ENCODE peak calls at places on chromosomes 7 and 10, in five cellular contexts. V, G, B, P and U are unnamed samples.

GRCh38 chr10:61834519-61834918 is 67.0 kb upstream of the ARID5B start:
- DNase-seq in B (no peak), P (no peak), V (no peak), G (no peak), U (no peak)

GRCh38 chr10:8811201-8811600 is 756.7 kb downstream of the GATA3 start:
- DNase-seq in G (no peak), B (no peak), P (no peak), V (no peak), U (no peak)

GRCh38 chr10:60916025-60916424 is 28.0 kb downstream of the RHOBTB1 start:
- DNase-seq in V (no peak), B (no peak), P (no peak), G (peak), U (no peak)

GRCh38 chr10:110353244-110354119 is 48.8 kb upstream of the SMNDC1 start:
- DNase-seq in P (no peak), B (no peak), G (peak), V (peak), U (peak)

GRCh38 chr10:77877461-77878344 is 48.9 kb downstream of the DLG5 start:
- DNase-seq in V (no peak), P (peak), B (peak), G (peak), U (no peak)

GRCh38 chr10:107806006-107806405 is 641.5 kb upstream of the SORCS1 start:
- DNase-seq in V (no peak), B (no peak), G (no peak), P (no peak), U (no peak)

GRCh38 chr7:113796557-113796956 is 122.3 kb downstream of the PPP1R3A start:
- DNase-seq in B (no peak), P (no peak), G (peak), V (no peak), U (peak)

GRCh38 chr10:33950216-33950615 is 615.7 kb upstream of the NRP1 start:
- DNase-seq in P (no peak), G (no peak), B (peak), V (no peak), U (no peak)

GRCh38 chr10:103336370-103336769 is 14.6 kb downstream of the PCGF6 start:
- DNase-seq in P (no peak), V (no peak), G (no peak), B (no peak), U (no peak)

GRCh38 chr10:112360308-112361270 is 13.3 kb upstream of the ACSL5 start:
- DNase-seq in B (no peak), V (no peak), G (peak), P (no peak), U (no peak)

GRCh38 chr10:71270301-71270777 is 48.7 kb upstream of the SLC29A3 start:
- DNase-seq in B (peak), P (peak), V (peak), G (peak), U (no peak)

GRCh38 chr7:73671317-73671651 is 3.7 kb downstream of the VPS37D start:
- DNase-seq in G (no peak), B (no peak), V (no peak), P (no peak), U (no peak)

GRCh38 chr10:11895598-11895997 is 72.4 kb downstream of the PROSER2 start:
- DNase-seq in G (no peak), V (no peak), B (no peak), P (no peak), U (no peak)

GRCh38 chr7:84490661-84491060 is 296.1 kb upstream of the SEMA3A start:
- DNase-seq in B (no peak), G (peak), P (no peak), V (no peak), U (no peak)

GRCh38 chr7:105719395-105719794 is 138.1 kb upstream of the EFCAB10 start:
- DNase-seq in V (no peak), B (no peak), P (no peak), G (no peak), U (no peak)

GRCh38 chr10:70693619-70694286 is 21.4 kb downstream of the ADAMTS14 start:
- DNase-seq in B (no peak), G (peak), P (peak), V (no peak), U (peak)

GRCh38 chr10:70537398-70538194 is 59.0 kb downstream of the PALD1 start:
- DNase-seq in G (no peak), V (no peak), B (peak), P (no peak), U (no peak)

GRCh38 chr7:46134385-46134784 is 213.3 kb upstream of the IGFBP3 start:
- DNase-seq in G (no peak), V (no peak), B (no peak), P (no peak), U (no peak)

GRCh38 chr7:159141159-159141558 is 3.5 kb downstream of the VIPR2 start:
- DNase-seq in P (peak), B (no peak), G (no peak), V (no peak), U (no peak)

GRCh38 chr10:131960631-131961046 is 21.1 kb downstream of the BNIP3 start:
- DNase-seq in G (no peak), P (no peak), B (no peak), V (no peak), U (no peak)

GRCh38 chr10:2913531-2913930 is 153.8 kb upstream of the PFKP start:
- DNase-seq in P (no peak), G (no peak), V (no peak), B (no peak), U (no peak)

GRCh38 chr7:48279420-48279819 is 108.2 kb downstream of the ABCA13 start:
- DNase-seq in G (no peak), P (no peak), V (no peak), B (no peak), U (no peak)

GRCh38 chr10:4337581-4337980 is 488.4 kb upstream of the AKR1E2 start:
- DNase-seq in P (no peak), G (no peak), B (peak), V (no peak), U (no peak)